ENCODE peak calls at places on chromosomes 3 and 15, in eight cellular contexts. One of them, this sample, is unnamed.

GRCh38 chr3:54968546-54969172 is 40.8 kb upstream of the LRTM1 start:
- DNase-seq in Peyer's patch: no peak
- DNase-seq in IMR-90: peak
- DNase-seq in heart left ventricle: no peak
- DNase-seq in uterus: no peak
- DNase-seq in A549: no peak
- DNase-seq in stomach: no peak
- DNase-seq in sigmoid colon: no peak
- DNase-seq in this sample: no peak

GRCh38 chr3:81666502-81667121 is 94.8 kb downstream of the GBE1 start:
- DNase-seq in IMR-90: peak
- DNase-seq in Peyer's patch: no peak
- DNase-seq in uterus: no peak
- DNase-seq in stomach: no peak
- DNase-seq in A549: peak
- DNase-seq in sigmoid colon: no peak
- DNase-seq in heart left ventricle: no peak
- DNase-seq in this sample: no peak

GRCh38 chr15:50028323-50028722 is 90.7 kb downstream of the ATP8B4 start:
- DNase-seq in IMR-90: no peak
- DNase-seq in heart left ventricle: no peak
- DNase-seq in A549: no peak
- DNase-seq in Peyer's patch: no peak
- DNase-seq in sigmoid colon: no peak
- DNase-seq in stomach: no peak
- DNase-seq in uterus: no peak
- DNase-seq in this sample: no peak

GRCh38 chr3:183265157-183265642 is 12.1 kb downstream of the B3GNT5 start:
- DNase-seq in uterus: peak
- DNase-seq in sigmoid colon: peak
- DNase-seq in heart left ventricle: peak
- DNase-seq in A549: no peak
- DNase-seq in Peyer's patch: no peak
- DNase-seq in IMR-90: no peak
- DNase-seq in stomach: no peak
- DNase-seq in this sample: no peak

GRCh38 chr3:98657429-98657828 is 64.0 kb upstream of the CPOX start:
- DNase-seq in IMR-90: no peak
- DNase-seq in sigmoid colon: no peak
- DNase-seq in heart left ventricle: no peak
- DNase-seq in uterus: no peak
- DNase-seq in Peyer's patch: no peak
- DNase-seq in A549: peak
- DNase-seq in stomach: peak
- DNase-seq in this sample: no peak

GRCh38 chr3:197030379-197031314 is 1.0 kb upstream of the MELTF start:
- DNase-seq in IMR-90: no peak
- DNase-seq in Peyer's patch: no peak
- DNase-seq in A549: no peak
- DNase-seq in stomach: no peak
- DNase-seq in sigmoid colon: no peak
- DNase-seq in heart left ventricle: no peak
- DNase-seq in uterus: no peak
- DNase-seq in this sample: peak

GRCh38 chr15:71599404-71600225 is 210.7 kb upstream of the NR2E3 start:
- DNase-seq in IMR-90: no peak
- DNase-seq in Peyer's patch: no peak
- DNase-seq in sigmoid colon: no peak
- DNase-seq in uterus: peak
- DNase-seq in A549: no peak
- DNase-seq in heart left ventricle: peak
- DNase-seq in stomach: peak
- DNase-seq in this sample: no peak

GRCh38 chr3:189260556-189261493 is 89.1 kb downstream of the TPRG1 start:
- DNase-seq in stomach: no peak
- DNase-seq in uterus: peak
- DNase-seq in sigmoid colon: no peak
- DNase-seq in Peyer's patch: no peak
- DNase-seq in heart left ventricle: peak
- DNase-seq in A549: no peak
- DNase-seq in IMR-90: no peak
- DNase-seq in this sample: no peak

GRCh38 chr15:90030376-90030775 is 29.3 kb downstream of the ZNF710 start:
- DNase-seq in sigmoid colon: peak
- DNase-seq in A549: no peak
- DNase-seq in IMR-90: no peak
- DNase-seq in Peyer's patch: no peak
- DNase-seq in heart left ventricle: no peak
- DNase-seq in stomach: peak
- DNase-seq in uterus: no peak
- DNase-seq in this sample: no peak

GRCh38 chr3:120350431-120350941 is 1.3 kb upstream of the LRRC58 start:
- DNase-seq in uterus: peak
- DNase-seq in IMR-90: peak
- DNase-seq in stomach: no peak
- DNase-seq in heart left ventricle: no peak
- DNase-seq in Peyer's patch: no peak
- DNase-seq in sigmoid colon: peak
- DNase-seq in A549: peak
- DNase-seq in this sample: no peak

GRCh38 chr3:120349819-120350125 is 618 bp upstream of the LRRC58 start:
- DNase-seq in stomach: no peak
- DNase-seq in Peyer's patch: no peak
- DNase-seq in A549: no peak
- DNase-seq in sigmoid colon: no peak
- DNase-seq in heart left ventricle: no peak
- DNase-seq in IMR-90: no peak
- DNase-seq in uterus: no peak
- DNase-seq in this sample: no peak

GRCh38 chr3:120352017-120352416 is 2.9 kb upstream of the LRRC58 start:
- DNase-seq in heart left ventricle: no peak
- DNase-seq in sigmoid colon: no peak
- DNase-seq in IMR-90: no peak
- DNase-seq in uterus: no peak
- DNase-seq in A549: no peak
- DNase-seq in stomach: no peak
- DNase-seq in Peyer's patch: no peak
- DNase-seq in this sample: no peak

GRCh38 chr3:120348065-120348980 is 831 bp downstream of the LRRC58 start:
- DNase-seq in Peyer's patch: peak
- DNase-seq in sigmoid colon: no peak
- DNase-seq in stomach: no peak
- DNase-seq in IMR-90: peak
- DNase-seq in uterus: no peak
- DNase-seq in heart left ventricle: no peak
- DNase-seq in A549: no peak
- DNase-seq in this sample: peak

DNA sequence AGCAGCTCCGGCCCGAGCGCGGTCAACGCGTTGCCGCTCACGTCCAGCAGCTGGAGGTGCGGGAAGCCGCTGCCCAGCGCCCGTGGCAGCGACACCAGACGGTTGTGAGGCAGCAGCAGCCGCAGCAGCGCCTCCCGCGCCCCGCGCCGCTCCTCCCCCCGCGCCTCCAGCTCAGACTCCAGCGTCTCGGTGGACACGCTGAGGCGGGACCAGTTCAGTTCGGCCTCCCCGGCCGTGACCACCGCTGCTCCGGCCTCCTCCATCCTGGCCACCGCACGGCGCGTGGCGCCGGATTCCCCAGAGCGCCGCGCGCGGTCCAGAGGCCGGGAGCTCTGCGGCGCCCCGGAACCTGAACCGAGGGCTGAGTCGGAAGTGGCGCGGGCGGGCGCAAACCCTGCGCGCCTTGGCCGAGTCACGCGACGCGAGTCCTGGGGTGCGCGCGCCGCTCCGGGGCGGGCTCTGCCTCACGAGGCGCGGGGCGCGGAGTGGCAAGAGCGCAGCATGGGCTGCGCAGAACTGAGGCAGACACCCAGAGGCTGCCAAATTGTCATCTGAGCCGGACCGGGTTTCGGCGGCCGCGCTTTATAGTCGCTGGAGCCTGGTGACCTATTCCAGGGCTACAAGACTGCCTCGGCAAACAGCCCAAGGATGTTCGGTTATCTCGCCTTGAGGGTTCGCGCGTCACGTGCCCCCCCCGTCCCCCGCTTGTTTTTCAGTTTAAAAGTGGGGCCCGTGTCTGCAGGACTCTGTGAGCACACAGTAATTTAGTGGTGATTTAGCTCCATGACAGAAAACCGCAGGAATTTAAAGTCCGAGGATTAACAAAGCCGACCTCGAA is at the start of gene LRRC58:
- DNase-seq in Peyer's patch: peak
- DNase-seq in uterus: peak
- DNase-seq in sigmoid colon: peak
- DNase-seq in heart left ventricle: peak
- DNase-seq in IMR-90: peak
- DNase-seq in A549: peak
- DNase-seq in stomach: peak
- DNase-seq in this sample: peak
- TF ChIP-seq POLR2A in Peyer's patch: peak
- TF ChIP-seq POLR2A in uterus: peak
- TF ChIP-seq POLR2A in sigmoid colon: peak
- TF ChIP-seq POLR2A in heart left ventricle: peak
- TF ChIP-seq POLR2A in IMR-90: peak
- TF ChIP-seq POLR2A in A549: peak
- TF ChIP-seq POLR2A in stomach: no peak
- TF ChIP-seq POLR2A in this sample: no peak

GRCh38 chr15:70435872-70436271 is 327.5 kb downstream of the UACA start:
- DNase-seq in uterus: no peak
- DNase-seq in sigmoid colon: no peak
- DNase-seq in stomach: no peak
- DNase-seq in heart left ventricle: no peak
- DNase-seq in A549: no peak
- DNase-seq in IMR-90: no peak
- DNase-seq in Peyer's patch: no peak
- DNase-seq in this sample: no peak
- H3K4me3 ChIP-seq in uterus: no peak
- H3K4me3 ChIP-seq in sigmoid colon: no peak
- H3K4me3 ChIP-seq in stomach: no peak
- H3K4me3 ChIP-seq in heart left ventricle: no peak
- H3K4me3 ChIP-seq in A549: no peak
- H3K4me3 ChIP-seq in IMR-90: no peak
- H3K4me3 ChIP-seq in Peyer's patch: no peak
- H3K4me3 ChIP-seq in this sample: no peak

GRCh38 chr3:126267169-126267975 is 87.0 kb upstream of the ALDH1L1 start:
- DNase-seq in uterus: peak
- DNase-seq in sigmoid colon: peak
- DNase-seq in IMR-90: peak
- DNase-seq in Peyer's patch: no peak
- DNase-seq in heart left ventricle: peak
- DNase-seq in A549: peak
- DNase-seq in stomach: peak
- DNase-seq in this sample: peak
- TF ChIP-seq POLR2A in uterus: no peak
- TF ChIP-seq POLR2A in sigmoid colon: peak
- TF ChIP-seq POLR2A in IMR-90: no peak
- TF ChIP-seq POLR2A in Peyer's patch: no peak
- TF ChIP-seq POLR2A in heart left ventricle: peak
- TF ChIP-seq POLR2A in A549: no peak
- TF ChIP-seq POLR2A in stomach: no peak
- TF ChIP-seq POLR2A in this sample: no peak

GRCh38 chr3:104816008-104816407 is 550.7 kb upstream of the ALCAM start:
- DNase-seq in A549: no peak
- DNase-seq in heart left ventricle: no peak
- DNase-seq in Peyer's patch: no peak
- DNase-seq in sigmoid colon: no peak
- DNase-seq in uterus: no peak
- DNase-seq in stomach: no peak
- DNase-seq in IMR-90: no peak
- DNase-seq in this sample: no peak

GRCh38 chr3:104805042-104805441 is 561.7 kb upstream of the ALCAM start:
- DNase-seq in heart left ventricle: no peak
- DNase-seq in sigmoid colon: no peak
- DNase-seq in A549: no peak
- DNase-seq in uterus: no peak
- DNase-seq in stomach: no peak
- DNase-seq in IMR-90: no peak
- DNase-seq in Peyer's patch: no peak
- DNase-seq in this sample: no peak

GRCh38 chr3:104805508-104805907 is 561.2 kb upstream of the ALCAM start:
- DNase-seq in stomach: no peak
- DNase-seq in heart left ventricle: no peak
- DNase-seq in sigmoid colon: no peak
- DNase-seq in IMR-90: no peak
- DNase-seq in uterus: no peak
- DNase-seq in A549: no peak
- DNase-seq in Peyer's patch: no peak
- DNase-seq in this sample: no peak

DNA sequence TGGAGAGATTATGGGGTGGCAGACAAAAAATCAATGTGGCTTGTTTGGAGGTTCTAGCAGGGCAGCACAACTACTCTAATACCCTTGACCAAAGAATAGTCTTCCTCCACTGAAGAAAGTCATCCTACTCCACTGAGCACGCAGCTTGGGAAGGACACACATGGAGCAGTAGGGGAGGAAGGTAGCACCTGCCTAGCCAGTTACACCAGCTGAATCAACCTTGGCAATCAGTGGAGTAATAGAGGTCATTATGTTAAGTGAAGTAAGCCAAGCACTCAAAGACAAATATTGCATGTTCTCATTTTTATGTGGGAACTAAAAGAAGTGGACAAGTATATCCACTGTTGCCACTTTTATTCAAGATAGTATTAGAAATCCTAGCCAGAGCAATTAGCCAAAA is 555.8 kb upstream of the ALCAM start:
- DNase-seq in stomach: peak
- DNase-seq in Peyer's patch: no peak
- DNase-seq in uterus: no peak
- DNase-seq in IMR-90: no peak
- DNase-seq in sigmoid colon: no peak
- DNase-seq in A549: no peak
- DNase-seq in heart left ventricle: no peak
- DNase-seq in this sample: no peak
- H3K4me3 ChIP-seq in stomach: no peak
- H3K4me3 ChIP-seq in Peyer's patch: no peak
- H3K4me3 ChIP-seq in uterus: no peak
- H3K4me3 ChIP-seq in IMR-90: no peak
- H3K4me3 ChIP-seq in sigmoid colon: no peak
- H3K4me3 ChIP-seq in A549: no peak
- H3K4me3 ChIP-seq in heart left ventricle: no peak
- H3K4me3 ChIP-seq in this sample: no peak

DNA sequence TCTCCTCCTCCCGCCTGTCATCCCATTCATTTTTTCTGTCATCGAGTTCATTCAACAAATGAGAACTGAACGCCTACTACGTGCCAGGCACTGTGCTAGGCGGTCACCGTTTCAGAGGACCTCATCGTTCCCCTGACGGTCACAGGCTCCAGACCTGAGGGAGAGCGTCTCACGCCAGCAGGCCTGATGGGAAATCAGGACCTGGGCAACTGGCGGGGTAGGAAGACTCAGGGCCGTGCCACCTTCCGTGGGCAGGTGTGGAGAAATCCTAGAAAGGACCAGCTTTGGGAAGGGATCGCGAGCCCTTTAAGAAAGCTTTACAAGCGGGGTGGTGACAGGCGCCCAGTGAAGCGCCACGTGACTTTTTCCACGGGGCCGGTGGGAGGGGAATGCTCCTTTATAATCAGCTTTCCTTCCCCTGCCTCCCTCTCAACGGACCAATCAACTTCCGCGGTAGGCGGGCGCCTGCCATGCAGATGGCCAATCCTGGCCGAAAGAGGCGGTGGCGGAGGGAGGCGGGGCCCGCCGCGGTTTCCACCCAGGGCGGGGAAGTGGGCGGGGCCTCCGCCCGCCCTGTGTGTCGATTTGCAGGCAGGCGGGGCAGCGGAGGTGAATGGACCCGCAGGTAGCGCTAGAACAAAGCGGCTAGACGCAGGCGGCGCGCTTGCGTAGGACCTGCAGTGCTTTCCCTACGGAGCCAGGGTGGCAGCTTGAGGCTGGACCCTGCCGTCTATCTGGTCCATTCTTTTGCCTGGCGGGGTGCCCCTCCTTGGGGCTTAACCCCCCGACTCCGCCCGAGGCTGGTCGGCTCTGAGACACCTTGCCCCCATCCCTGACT is 816 bp upstream of the DUSP7 start:
- DNase-seq in uterus: peak
- DNase-seq in IMR-90: peak
- DNase-seq in sigmoid colon: peak
- DNase-seq in stomach: peak
- DNase-seq in heart left ventricle: peak
- DNase-seq in Peyer's patch: peak
- DNase-seq in A549: peak
- DNase-seq in this sample: peak
- TF ChIP-seq POLR2A in uterus: peak
- TF ChIP-seq POLR2A in IMR-90: peak
- TF ChIP-seq POLR2A in sigmoid colon: no peak
- TF ChIP-seq POLR2A in stomach: peak
- TF ChIP-seq POLR2A in heart left ventricle: peak
- TF ChIP-seq POLR2A in Peyer's patch: no peak
- TF ChIP-seq POLR2A in A549: no peak
- TF ChIP-seq POLR2A in this sample: no peak

This sample was measured in lower leg skin.